ENCODE peak calls at places on chromosomes 1 and 21, in ten cellular contexts. One of them, this sample, is unnamed. For H3K27me3, the result is how much of the 10 kb centered on the place peaks cover.

GRCh38 chr1:112904071-112904830 is 51.7 kb downstream of the SLC16A1 start:
- DNase-seq in astrocyte: peak
- DNase-seq in IMR-90: peak
- DNase-seq in SJCRH30: no peak
- DNase-seq in ovary: no peak
- DNase-seq in MG63: peak
- DNase-seq in left ventricle myocardium inferior: no peak
- DNase-seq in right cardiac atrium: no peak
- DNase-seq in dorsolateral prefrontal cortex: no peak
- DNase-seq in BJ: peak
- DNase-seq in this sample: no peak

GRCh38 chr1:180836414-180836813 is 76.3 kb upstream of the KIAA1614 start:
- DNase-seq in IMR-90: no peak
- DNase-seq in right cardiac atrium: no peak
- DNase-seq in left ventricle myocardium inferior: no peak
- DNase-seq in ovary: no peak
- DNase-seq in astrocyte: no peak
- DNase-seq in dorsolateral prefrontal cortex: no peak
- DNase-seq in BJ: no peak
- DNase-seq in MG63: no peak
- DNase-seq in SJCRH30: no peak
- DNase-seq in this sample: no peak

GRCh38 chr1:25023826-25024225 is 93.8 kb upstream of the RUNX3 start:
- DNase-seq in ovary: no peak
- DNase-seq in SJCRH30: no peak
- DNase-seq in right cardiac atrium: peak
- DNase-seq in astrocyte: no peak
- DNase-seq in BJ: no peak
- DNase-seq in MG63: no peak
- DNase-seq in dorsolateral prefrontal cortex: no peak
- DNase-seq in IMR-90: no peak
- DNase-seq in left ventricle myocardium inferior: no peak
- DNase-seq in this sample: no peak

GRCh38 chr1:168452329-168452728 is 91.5 kb downstream of the XCL2 start:
- DNase-seq in BJ: no peak
- DNase-seq in right cardiac atrium: no peak
- DNase-seq in left ventricle myocardium inferior: no peak
- DNase-seq in dorsolateral prefrontal cortex: no peak
- DNase-seq in IMR-90: no peak
- DNase-seq in ovary: no peak
- DNase-seq in MG63: no peak
- DNase-seq in SJCRH30: no peak
- DNase-seq in astrocyte: no peak
- DNase-seq in this sample: no peak

GRCh38 chr1:173996995-173997394 is 25.2 kb downstream of the RC3H1 start:
- DNase-seq in IMR-90: peak
- DNase-seq in right cardiac atrium: no peak
- DNase-seq in astrocyte: no peak
- DNase-seq in ovary: no peak
- DNase-seq in left ventricle myocardium inferior: no peak
- DNase-seq in SJCRH30: no peak
- DNase-seq in dorsolateral prefrontal cortex: no peak
- DNase-seq in BJ: no peak
- DNase-seq in MG63: no peak
- DNase-seq in this sample: no peak

GRCh38 chr1:9730096-9730901 is 78.8 kb downstream of the PIK3CD start:
- DNase-seq in astrocyte: no peak
- DNase-seq in right cardiac atrium: peak
- DNase-seq in left ventricle myocardium inferior: peak
- DNase-seq in dorsolateral prefrontal cortex: peak
- DNase-seq in BJ: no peak
- DNase-seq in IMR-90: no peak
- DNase-seq in MG63: no peak
- DNase-seq in SJCRH30: no peak
- DNase-seq in ovary: no peak
- DNase-seq in this sample: no peak

GRCh38 chr1:178134061-178134460 is 40.2 kb downstream of the RASAL2 start:
- DNase-seq in MG63: no peak
- DNase-seq in astrocyte: peak
- DNase-seq in SJCRH30: no peak
- DNase-seq in right cardiac atrium: no peak
- DNase-seq in IMR-90: peak
- DNase-seq in left ventricle myocardium inferior: no peak
- DNase-seq in ovary: no peak
- DNase-seq in BJ: no peak
- DNase-seq in dorsolateral prefrontal cortex: no peak
- DNase-seq in this sample: no peak

GRCh38 chr21:16195896-16196443 is 466.2 kb downstream of the USP25 start:
- DNase-seq in SJCRH30: peak
- DNase-seq in ovary: no peak
- DNase-seq in BJ: no peak
- DNase-seq in left ventricle myocardium inferior: no peak
- DNase-seq in astrocyte: peak
- DNase-seq in IMR-90: no peak
- DNase-seq in MG63: no peak
- DNase-seq in right cardiac atrium: no peak
- DNase-seq in dorsolateral prefrontal cortex: no peak
- DNase-seq in this sample: no peak

GRCh38 chr1:3568815-3569435 is 42.4 kb downstream of the MEGF6 start:
- DNase-seq in right cardiac atrium: no peak
- DNase-seq in IMR-90: no peak
- DNase-seq in astrocyte: no peak
- DNase-seq in ovary: no peak
- DNase-seq in MG63: peak
- DNase-seq in left ventricle myocardium inferior: no peak
- DNase-seq in SJCRH30: no peak
- DNase-seq in dorsolateral prefrontal cortex: no peak
- DNase-seq in BJ: no peak
- DNase-seq in this sample: no peak

GRCh38 chr1:3566951-3567350 is 44.4 kb downstream of the MEGF6 start:
- DNase-seq in left ventricle myocardium inferior: no peak
- DNase-seq in SJCRH30: no peak
- DNase-seq in IMR-90: no peak
- DNase-seq in BJ: no peak
- DNase-seq in dorsolateral prefrontal cortex: no peak
- DNase-seq in astrocyte: no peak
- DNase-seq in ovary: no peak
- DNase-seq in MG63: no peak
- DNase-seq in right cardiac atrium: no peak
- DNase-seq in this sample: no peak

GRCh38 chr1:3569436-3569835 is 41.9 kb downstream of the MEGF6 start:
- DNase-seq in right cardiac atrium: no peak
- DNase-seq in SJCRH30: no peak
- DNase-seq in left ventricle myocardium inferior: no peak
- DNase-seq in MG63: no peak
- DNase-seq in IMR-90: no peak
- DNase-seq in astrocyte: no peak
- DNase-seq in dorsolateral prefrontal cortex: no peak
- DNase-seq in BJ: no peak
- DNase-seq in ovary: no peak
- DNase-seq in this sample: no peak

GRCh38 chr1:3566004-3566885 is 45.1 kb downstream of the MEGF6 start:
- DNase-seq in dorsolateral prefrontal cortex: no peak
- DNase-seq in astrocyte: no peak
- DNase-seq in BJ: no peak
- DNase-seq in ovary: no peak
- DNase-seq in MG63: no peak
- DNase-seq in IMR-90: no peak
- DNase-seq in right cardiac atrium: no peak
- DNase-seq in left ventricle myocardium inferior: no peak
- DNase-seq in SJCRH30: no peak
- DNase-seq in this sample: no peak

DNA sequence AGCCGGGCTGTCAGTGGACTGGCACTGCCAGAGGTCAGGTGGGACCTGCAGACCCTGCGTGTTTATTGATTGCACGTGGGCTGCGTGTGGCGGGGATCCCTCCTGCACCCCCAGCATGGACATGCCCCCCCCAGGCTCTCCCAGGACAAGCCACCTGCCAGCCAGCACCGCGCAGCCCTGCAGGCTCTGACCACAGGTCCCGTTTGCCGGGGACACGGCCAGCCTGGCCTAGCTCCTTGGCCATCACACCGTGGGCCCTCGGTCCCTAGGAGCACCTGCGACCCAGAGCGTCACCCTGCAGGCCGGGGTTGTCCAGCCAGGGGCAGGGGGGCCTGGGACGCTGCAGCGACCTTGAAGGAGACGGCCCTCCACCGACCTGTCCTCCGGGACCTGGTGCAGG is 43.9 kb downstream of the MEGF6 start:
- DNase-seq in IMR-90: no peak
- DNase-seq in SJCRH30: no peak
- DNase-seq in astrocyte: no peak
- DNase-seq in dorsolateral prefrontal cortex: no peak
- DNase-seq in right cardiac atrium: no peak
- DNase-seq in left ventricle myocardium inferior: no peak
- DNase-seq in MG63: no peak
- DNase-seq in BJ: no peak
- DNase-seq in ovary: no peak
- DNase-seq in this sample: no peak
- H3K27me3 ChIP-seq in IMR-90: under half
- H3K27me3 ChIP-seq in SJCRH30: half or more
- H3K27me3 ChIP-seq in astrocyte: under half
- H3K27me3 ChIP-seq in dorsolateral prefrontal cortex: under half
- H3K27me3 ChIP-seq in right cardiac atrium: under half
- H3K27me3 ChIP-seq in left ventricle myocardium inferior: under half
- H3K27me3 ChIP-seq in MG63: under half
- H3K27me3 ChIP-seq in BJ: under half
- H3K27me3 ChIP-seq in ovary: under half
- H3K27me3 ChIP-seq in this sample: under half

GRCh38 chr1:10738125-10738746 is 58.2 kb downstream of the CASZ1 start:
- DNase-seq in SJCRH30: no peak
- DNase-seq in BJ: no peak
- DNase-seq in ovary: no peak
- DNase-seq in dorsolateral prefrontal cortex: no peak
- DNase-seq in IMR-90: no peak
- DNase-seq in right cardiac atrium: no peak
- DNase-seq in MG63: no peak
- DNase-seq in left ventricle myocardium inferior: no peak
- DNase-seq in astrocyte: no peak
- DNase-seq in this sample: no peak

GRCh38 chr1:10737651-10738050 is 58.8 kb downstream of the CASZ1 start:
- DNase-seq in IMR-90: no peak
- DNase-seq in BJ: no peak
- DNase-seq in right cardiac atrium: no peak
- DNase-seq in ovary: no peak
- DNase-seq in dorsolateral prefrontal cortex: no peak
- DNase-seq in left ventricle myocardium inferior: no peak
- DNase-seq in astrocyte: no peak
- DNase-seq in MG63: no peak
- DNase-seq in SJCRH30: no peak
- DNase-seq in this sample: no peak

GRCh38 chr1:10737268-10737624 is 59.2 kb downstream of the CASZ1 start:
- DNase-seq in dorsolateral prefrontal cortex: no peak
- DNase-seq in MG63: no peak
- DNase-seq in ovary: no peak
- DNase-seq in BJ: no peak
- DNase-seq in IMR-90: no peak
- DNase-seq in astrocyte: no peak
- DNase-seq in left ventricle myocardium inferior: peak
- DNase-seq in SJCRH30: no peak
- DNase-seq in right cardiac atrium: peak
- DNase-seq in this sample: no peak

GRCh38 chr1:10735603-10736305 is 60.7 kb downstream of the CASZ1 start:
- DNase-seq in ovary: no peak
- DNase-seq in MG63: no peak
- DNase-seq in SJCRH30: no peak
- DNase-seq in BJ: no peak
- DNase-seq in right cardiac atrium: no peak
- DNase-seq in IMR-90: no peak
- DNase-seq in dorsolateral prefrontal cortex: no peak
- DNase-seq in left ventricle myocardium inferior: no peak
- DNase-seq in astrocyte: no peak
- DNase-seq in this sample: peak

DNA sequence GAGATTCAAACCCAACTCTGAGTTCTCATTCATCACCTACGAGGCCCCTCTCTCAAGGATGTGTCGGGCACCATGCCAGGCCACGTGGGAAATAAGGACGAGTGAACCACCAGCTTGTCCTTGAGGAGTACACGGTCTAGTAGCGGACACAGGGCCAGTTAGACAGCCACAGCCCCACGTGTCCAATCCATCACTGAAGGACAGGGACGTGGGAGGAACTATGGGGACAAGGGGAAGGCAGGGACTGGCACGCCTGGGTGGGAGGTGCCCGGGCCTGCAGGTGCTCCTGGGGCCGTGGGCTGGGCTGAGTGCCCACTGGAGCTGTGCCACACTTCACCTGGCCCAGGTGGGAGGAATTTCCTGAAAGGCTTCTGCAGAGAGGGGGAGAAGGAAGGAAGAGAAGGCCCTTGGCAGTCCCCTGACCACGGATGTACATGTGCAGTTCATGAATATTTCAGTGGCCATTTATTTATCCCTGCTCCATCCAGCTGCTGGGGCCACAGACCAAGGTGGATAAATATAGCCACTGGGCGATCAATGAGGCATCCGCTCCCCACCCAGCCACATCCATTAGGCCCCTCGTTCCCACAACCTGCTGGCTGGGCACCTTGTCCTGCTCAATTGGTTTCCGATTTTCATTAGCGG is 59.7 kb downstream of the CASZ1 start:
- DNase-seq in left ventricle myocardium inferior: no peak
- DNase-seq in SJCRH30: no peak
- DNase-seq in astrocyte: no peak
- DNase-seq in BJ: no peak
- DNase-seq in dorsolateral prefrontal cortex: no peak
- DNase-seq in MG63: no peak
- DNase-seq in ovary: no peak
- DNase-seq in right cardiac atrium: no peak
- DNase-seq in IMR-90: no peak
- DNase-seq in this sample: no peak
- H3K4me3 ChIP-seq in left ventricle myocardium inferior: peak
- H3K4me3 ChIP-seq in SJCRH30: no peak
- H3K4me3 ChIP-seq in astrocyte: no peak
- H3K4me3 ChIP-seq in BJ: no peak
- H3K4me3 ChIP-seq in dorsolateral prefrontal cortex: no peak
- H3K4me3 ChIP-seq in MG63: no peak
- H3K4me3 ChIP-seq in ovary: no peak
- H3K4me3 ChIP-seq in right cardiac atrium: no peak
- H3K4me3 ChIP-seq in IMR-90: no peak
- H3K4me3 ChIP-seq in this sample: no peak

GRCh38 chr1:110687244-110687643 is 12.5 kb upstream of the KCNA3 start:
- DNase-seq in right cardiac atrium: no peak
- DNase-seq in dorsolateral prefrontal cortex: no peak
- DNase-seq in IMR-90: peak
- DNase-seq in MG63: no peak
- DNase-seq in SJCRH30: no peak
- DNase-seq in astrocyte: no peak
- DNase-seq in left ventricle myocardium inferior: no peak
- DNase-seq in ovary: no peak
- DNase-seq in BJ: peak
- DNase-seq in this sample: no peak

GRCh38 chr1:110682898-110683297 is 8.2 kb upstream of the KCNA3 start:
- DNase-seq in SJCRH30: no peak
- DNase-seq in right cardiac atrium: no peak
- DNase-seq in IMR-90: no peak
- DNase-seq in left ventricle myocardium inferior: no peak
- DNase-seq in dorsolateral prefrontal cortex: no peak
- DNase-seq in ovary: no peak
- DNase-seq in astrocyte: no peak
- DNase-seq in BJ: no peak
- DNase-seq in MG63: no peak
- DNase-seq in this sample: no peak

GRCh38 chr1:110686188-110686587 is 11.4 kb upstream of the KCNA3 start:
- DNase-seq in left ventricle myocardium inferior: no peak
- DNase-seq in dorsolateral prefrontal cortex: no peak
- DNase-seq in right cardiac atrium: no peak
- DNase-seq in IMR-90: no peak
- DNase-seq in MG63: no peak
- DNase-seq in ovary: no peak
- DNase-seq in astrocyte: no peak
- DNase-seq in SJCRH30: no peak
- DNase-seq in BJ: no peak
- DNase-seq in this sample: no peak

GRCh38 chr1:110689868-110690267 is 15.1 kb upstream of the KCNA3 start:
- DNase-seq in SJCRH30: no peak
- DNase-seq in IMR-90: no peak
- DNase-seq in right cardiac atrium: no peak
- DNase-seq in astrocyte: no peak
- DNase-seq in dorsolateral prefrontal cortex: no peak
- DNase-seq in BJ: no peak
- DNase-seq in MG63: no peak
- DNase-seq in left ventricle myocardium inferior: no peak
- DNase-seq in ovary: no peak
- DNase-seq in this sample: no peak

DNA sequence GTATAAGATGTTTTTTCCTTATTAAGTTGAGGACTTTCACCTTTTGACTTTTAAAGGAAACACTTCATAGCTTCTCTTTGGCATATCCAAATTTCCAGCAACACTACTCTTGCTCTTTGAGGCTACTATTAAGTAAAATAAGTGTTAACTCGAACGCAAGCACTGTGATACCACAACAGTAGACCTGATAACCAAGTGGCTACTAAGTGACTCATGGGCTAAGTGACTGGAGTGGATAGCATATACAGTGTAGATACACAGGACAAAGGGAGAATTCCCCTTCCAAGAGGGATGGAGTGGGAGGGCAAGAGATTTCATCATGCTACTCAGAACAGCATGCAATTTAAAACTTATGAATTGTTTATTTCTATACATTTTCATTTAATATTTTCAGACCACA is 9.7 kb upstream of the KCNA3 start:
- DNase-seq in astrocyte: no peak
- DNase-seq in right cardiac atrium: no peak
- DNase-seq in left ventricle myocardium inferior: no peak
- DNase-seq in MG63: no peak
- DNase-seq in ovary: no peak
- DNase-seq in BJ: no peak
- DNase-seq in SJCRH30: no peak
- DNase-seq in IMR-90: peak
- DNase-seq in dorsolateral prefrontal cortex: no peak
- DNase-seq in this sample: no peak
- H3K27me3 ChIP-seq in astrocyte: under half
- H3K27me3 ChIP-seq in right cardiac atrium: under half
- H3K27me3 ChIP-seq in left ventricle myocardium inferior: half or more
- H3K27me3 ChIP-seq in MG63: under half
- H3K27me3 ChIP-seq in ovary: under half
- H3K27me3 ChIP-seq in BJ: under half
- H3K27me3 ChIP-seq in SJCRH30: under half
- H3K27me3 ChIP-seq in IMR-90: under half
- H3K27me3 ChIP-seq in dorsolateral prefrontal cortex: under half
- H3K27me3 ChIP-seq in this sample: under half

DNA sequence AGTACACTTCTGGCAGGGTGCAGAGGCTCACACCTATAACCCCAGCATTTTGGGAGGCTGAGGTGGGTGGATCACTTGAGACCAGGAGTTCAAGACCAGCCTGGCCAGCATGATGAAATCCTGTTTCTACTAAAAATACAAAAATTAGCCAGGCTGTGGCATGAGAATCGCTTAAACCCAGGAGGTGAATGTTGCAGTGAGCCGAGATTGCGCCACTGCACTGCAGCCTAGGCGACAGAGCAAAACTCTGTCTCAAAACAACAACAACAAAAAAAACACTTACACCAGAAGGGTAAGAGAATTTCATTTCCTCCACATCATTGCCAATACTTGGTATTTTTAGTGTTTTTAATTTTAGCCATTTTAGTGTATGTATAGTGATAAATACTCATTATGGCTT is 77.1 kb upstream of the TNR start:
- DNase-seq in IMR-90: no peak
- DNase-seq in astrocyte: no peak
- DNase-seq in MG63: no peak
- DNase-seq in right cardiac atrium: no peak
- DNase-seq in BJ: no peak
- DNase-seq in ovary: no peak
- DNase-seq in left ventricle myocardium inferior: no peak
- DNase-seq in SJCRH30: no peak
- DNase-seq in dorsolateral prefrontal cortex: no peak
- DNase-seq in this sample: no peak
- H3K4me3 ChIP-seq in IMR-90: no peak
- H3K4me3 ChIP-seq in astrocyte: no peak
- H3K4me3 ChIP-seq in MG63: no peak
- H3K4me3 ChIP-seq in right cardiac atrium: no peak
- H3K4me3 ChIP-seq in BJ: no peak
- H3K4me3 ChIP-seq in ovary: no peak
- H3K4me3 ChIP-seq in left ventricle myocardium inferior: no peak
- H3K4me3 ChIP-seq in SJCRH30: no peak
- H3K4me3 ChIP-seq in dorsolateral prefrontal cortex: no peak
- H3K4me3 ChIP-seq in this sample: no peak